ENCODE peak calls at places on chromosomes 16 and 17, in nine cellular contexts. Z is spleen, K is breast epithelium, G is SK-N-MC, D is HCT116, I is transverse colon, F is GM12891, U is GM12878, E is SK-N-SH. R is an unnamed sample.

GRCh38 chr17:61467416-61468262 is 15.4 kb downstream of the TBX4 start:
- DNase-seq in E (peak), D (peak), G (no peak), K (no peak), Z (peak), F (no peak), U (no peak), I (peak), R (no peak)

GRCh38 chr17:46903762-46904672 is 18.9 kb upstream of the GOSR2 start:
- DNase-seq in I (no peak), G (no peak), Z (peak), E (no peak), F (no peak), K (no peak), D (no peak), U (no peak), R (no peak)

GRCh38 chr16:3961449-3961849 is 80.9 kb upstream of the CREBBP start:
- DNase-seq in F (no peak), D (no peak), K (no peak), U (no peak), I (no peak), Z (no peak), G (no peak), E (no peak), R (no peak)

GRCh38 chr17:76725580-76726230 is 701 bp downstream of the JMJD6 start:
- DNase-seq in D (no peak), K (peak), I (peak), E (peak), G (no peak), Z (peak), F (peak), U (no peak), R (no peak)

GRCh38 chr16:68599586-68599985 is 45.5 kb upstream of the CDH3 start:
- DNase-seq in Z (no peak), G (no peak), K (no peak), U (no peak), F (no peak), I (no peak), E (no peak), D (no peak), R (no peak)

GRCh38 chr16:15643453-15644305 is 725 bp upstream of the MARF1 start:
- DNase-seq in D (peak), I (peak), F (no peak), U (no peak), E (peak), K (no peak), G (peak), Z (no peak), R (peak)

GRCh38 chr17:75430159-75430748 is 24.8 kb upstream of the GRB2 start:
- DNase-seq in K (no peak), I (peak), F (no peak), D (no peak), U (no peak), E (no peak), Z (no peak), G (no peak), R (no peak)

GRCh38 chr16:22092143-22092933 is at the start of gene VWA3A:
- DNase-seq in E (no peak), G (no peak), K (no peak), F (no peak), D (no peak), U (no peak), I (no peak), Z (no peak), R (no peak)

GRCh38 chr17:30256756-30257506 is 21.4 kb upstream of the SLC6A4 start:
- DNase-seq in G (no peak), U (no peak), I (no peak), K (no peak), E (peak), D (no peak), F (no peak), Z (no peak), R (no peak)

GRCh38 chr17:61495161-61495857 is 43.1 kb downstream of the TBX4 start:
- DNase-seq in F (no peak), K (peak), D (peak), G (no peak), I (no peak), Z (no peak), U (no peak), E (no peak), R (no peak)

GRCh38 chr17:4365628-4366311 is 705 bp downstream of the UBE2G1 start:
- DNase-seq in K (peak), F (no peak), Z (peak), U (no peak), E (peak), G (no peak), I (peak), D (no peak), R (no peak)

GRCh38 chr17:55577687-55578086 is 66.4 kb upstream of the SMIM36 start:
- DNase-seq in U (no peak), I (no peak), K (no peak), D (no peak), E (no peak), Z (peak), F (no peak), G (no peak), R (no peak)

GRCh38 chr17:77527836-77528505 is 387.2 kb downstream of the SEC14L1 start:
- DNase-seq in U (no peak), F (no peak), K (no peak), D (no peak), G (no peak), E (peak), Z (peak), I (no peak), R (no peak)

GRCh38 chr17:9899280-9900018 is 5.6 kb downstream of the RCVRN start:
- DNase-seq in I (no peak), U (no peak), E (no peak), G (no peak), Z (no peak), F (no peak), D (no peak), K (peak), R (no peak)

GRCh38 chr16:68230176-68230571 is 5.8 kb downstream of the ESRP2 start:
- DNase-seq in U (no peak), Z (no peak), G (no peak), D (no peak), K (no peak), I (no peak), F (no peak), E (no peak), R (no peak)

GRCh38 chr16:66503030-66503429 is 46.9 kb downstream of the TK2 start:
- DNase-seq in E (no peak), Z (no peak), F (no peak), I (no peak), G (no peak), U (no peak), D (no peak), K (no peak), R (no peak)

GRCh38 chr16:71255721-71256120 is 25.2 kb upstream of the HYDIN start:
- DNase-seq in F (no peak), D (no peak), Z (no peak), G (no peak), K (no peak), E (peak), U (no peak), I (no peak), R (no peak)

GRCh38 chr17:5780476-5780875 is 196.2 kb upstream of the NLRP1 start:
- DNase-seq in U (no peak), D (peak), Z (no peak), G (no peak), E (no peak), I (no peak), F (no peak), K (no peak), R (no peak)

GRCh38 chr17:50079334-50080095 is 15.6 kb upstream of the PDK2 start:
- DNase-seq in F (no peak), I (peak), K (no peak), G (no peak), E (no peak), D (peak), Z (peak), U (no peak), R (no peak)

GRCh38 chr16:17474572-17474971 is 3.8 kb upstream of the XYLT1 start:
- DNase-seq in K (no peak), D (no peak), Z (peak), G (no peak), U (no peak), E (no peak), F (no peak), I (peak), R (no peak)

GRCh38 chr16:969508-970378 is 1.0 kb downstream of the LMF1 start:
- DNase-seq in K (no peak), I (peak), G (no peak), D (no peak), Z (no peak), F (peak), U (no peak), E (no peak), R (no peak)

GRCh38 chr16:49466881-49467280 is 93.3 kb downstream of the C16orf78 start:
- DNase-seq in K (no peak), D (no peak), F (no peak), I (no peak), Z (peak), U (no peak), G (no peak), E (no peak), R (no peak)

GRCh38 chr17:9217151-9218067 is 196.1 kb downstream of the NTN1 start:
- DNase-seq in F (no peak), G (no peak), I (no peak), E (peak), Z (no peak), U (no peak), K (no peak), D (no peak), R (no peak)

GRCh38 chr16:80019395-80019794 is 418.9 kb upstream of the MAF start:
- DNase-seq in E (no peak), U (no peak), D (no peak), I (no peak), F (no peak), G (no peak), K (no peak), Z (no peak), R (no peak)

GRCh38 chr16:72092832-72093447 is 480 bp downstream of the TXNL4B start:
- DNase-seq in F (no peak), D (no peak), K (no peak), U (no peak), E (no peak), G (no peak), Z (peak), I (no peak), R (no peak)

GRCh38 chr16:85253127-85253941 is 141.1 kb upstream of the CIBAR2 start:
- DNase-seq in F (peak), Z (peak), D (no peak), U (no peak), I (peak), G (no peak), E (peak), K (no peak), R (no peak)

GRCh38 chr17:9174312-9174711 is 153.0 kb downstream of the NTN1 start:
- DNase-seq in Z (no peak), F (no peak), G (no peak), D (no peak), E (no peak), K (no peak), U (no peak), I (no peak), R (no peak)

GRCh38 chr17:57566724-57567123 is 178.4 kb downstream of the CCDC182 start:
- DNase-seq in Z (no peak), F (no peak), D (no peak), I (no peak), K (no peak), G (no peak), E (no peak), U (no peak), R (no peak)

GRCh38 chr16:31727553-31727952 is 146.1 kb upstream of the ZNF267 start:
- DNase-seq in F (no peak), U (no peak), G (no peak), I (no peak), E (no peak), D (no peak), K (no peak), Z (no peak), R (no peak)

GRCh38 chr17:16282522-16282921 is 65.5 kb downstream of the PIGL start:
- DNase-seq in K (no peak), D (peak), F (no peak), G (no peak), I (no peak), Z (no peak), U (no peak), E (no peak), R (peak)

GRCh38 chr16:76800196-76800595 is 390.8 kb upstream of the MON1B start:
- DNase-seq in I (no peak), G (no peak), D (no peak), E (no peak), Z (no peak), K (no peak), F (no peak), U (no peak), R (no peak)

GRCh38 chr17:45227101-45227591 is 5.5 kb downstream of the FMNL1 start:
- DNase-seq in F (no peak), D (no peak), K (no peak), Z (peak), I (peak), E (no peak), U (peak), G (no peak), R (no peak)

GRCh38 chr16:48499822-48500440 is 110.0 kb downstream of the N4BP1 start:
- DNase-seq in I (peak), F (no peak), U (no peak), Z (no peak), G (no peak), E (peak), K (peak), D (no peak), R (no peak)

GRCh38 chr17:27807567-27808470 is 7.5 kb upstream of the NOS2 start:
- DNase-seq in K (no peak), F (peak), D (no peak), E (no peak), G (no peak), Z (peak), U (peak), I (peak), R (no peak)

GRCh38 chr16:8323153-8323552 is 267.2 kb downstream of the TMEM114 start:
- DNase-seq in E (no peak), F (no peak), I (no peak), K (no peak), D (no peak), U (no peak), Z (no peak), G (no peak), R (no peak)

GRCh38 chr16:58051821-58052603 is 26.5 kb downstream of the MMP15 start:
- DNase-seq in Z (peak), U (no peak), I (no peak), K (no peak), F (no peak), G (no peak), E (no peak), D (no peak), R (no peak)

DNA sequence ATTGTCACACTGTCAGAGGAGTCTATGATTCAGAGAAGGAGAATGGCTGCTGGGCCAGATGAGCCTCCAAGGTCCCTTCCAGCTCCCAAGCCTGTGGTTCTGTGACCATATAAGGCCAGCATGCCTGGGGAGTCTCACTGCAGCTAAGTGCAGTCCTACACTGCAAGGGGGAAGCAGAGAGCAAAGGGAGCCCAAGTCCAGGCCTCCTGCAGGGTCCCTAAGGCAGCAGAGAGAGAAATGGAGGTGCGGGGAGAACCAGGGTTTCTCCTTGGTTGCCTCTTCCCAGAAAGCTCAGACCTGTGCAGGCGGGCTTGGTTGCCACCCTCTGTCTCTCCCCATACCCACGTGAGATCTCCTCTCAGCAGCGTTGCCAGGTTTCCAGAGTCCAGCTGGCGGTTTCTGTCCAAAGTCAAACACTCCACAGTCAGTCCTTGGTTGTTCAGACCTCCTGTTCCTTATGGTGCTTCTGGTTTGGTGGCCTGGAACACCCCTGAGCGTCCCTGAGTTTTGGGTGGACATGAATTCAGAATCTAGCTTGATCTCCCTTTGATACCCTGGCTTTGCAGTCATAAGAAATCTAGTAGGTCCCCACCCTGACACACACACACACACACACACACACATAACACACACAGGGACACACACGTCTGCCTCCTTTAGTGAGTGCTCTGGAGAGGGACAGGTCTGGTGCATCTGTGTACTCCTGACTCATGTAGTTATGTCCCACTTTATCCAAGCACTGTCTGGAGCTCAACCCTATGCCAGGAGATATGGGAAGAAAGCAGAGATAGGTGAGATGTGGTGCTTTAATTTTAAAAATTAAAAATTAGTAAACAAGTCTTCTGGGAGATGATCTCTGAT is 78.8 kb downstream of the GNAO1 start:
- DNase-seq in K (no peak), I (peak), G (no peak), U (no peak), E (no peak), F (no peak), Z (peak), D (no peak), R (no peak)
- TF ChIP-seq POLR2AphosphoS5 in K (no peak), I (peak), G (no peak), U (no peak), E (no peak), F (no peak), Z (no peak), D (no peak), R (no peak)

DNA sequence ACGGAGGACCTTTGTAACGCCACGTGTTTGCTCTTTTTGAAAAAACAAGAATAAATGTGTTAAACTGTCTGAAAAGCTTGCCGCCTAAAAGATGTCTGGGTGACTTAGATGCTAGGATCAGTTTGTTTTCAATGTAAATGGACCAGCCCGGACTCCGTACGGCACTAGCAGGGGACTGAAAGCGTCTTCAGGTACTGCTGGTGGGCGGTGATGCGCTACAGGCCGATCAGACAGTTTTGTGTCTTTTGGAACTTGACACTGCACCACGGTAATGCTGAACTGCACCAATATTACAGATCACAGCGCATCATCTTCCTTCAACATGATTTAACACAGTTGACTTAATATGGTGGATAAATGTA is 721 bp upstream of the MBTPS1 start:
- DNase-seq in K (peak), Z (no peak), F (peak), D (no peak), I (no peak), U (no peak), E (peak), G (no peak), R (no peak)
- TF ChIP-seq POLR2AphosphoS5 in K (no peak), Z (no peak), F (no peak), D (no peak), I (no peak), U (no peak), E (no peak), G (no peak), R (no peak)

DNA sequence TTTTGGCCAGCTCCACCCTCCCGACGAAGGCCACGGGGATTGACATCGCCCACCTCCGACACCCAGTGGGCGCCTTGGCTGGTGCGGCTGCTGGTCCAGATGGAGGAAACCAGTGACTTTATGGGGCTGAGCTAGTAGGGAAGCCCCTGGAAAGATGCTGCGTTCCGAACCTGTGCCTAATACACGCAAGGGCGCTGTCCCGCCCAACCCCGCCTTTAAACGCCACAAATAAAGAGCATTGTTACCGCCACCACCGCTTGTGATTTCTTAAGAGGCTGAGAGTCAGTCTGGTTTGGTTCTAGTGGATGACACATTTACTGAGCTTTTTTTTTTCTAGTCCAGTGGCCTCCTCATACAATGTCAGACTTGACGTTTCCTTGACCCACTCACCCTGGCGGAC is 107.9 kb downstream of the AATF start:
- DNase-seq in F (no peak), Z (no peak), G (no peak), E (no peak), K (no peak), I (no peak), U (no peak), D (no peak), R (no peak)
- TF ChIP-seq POLR2AphosphoS5 in F (no peak), Z (no peak), G (no peak), E (no peak), K (no peak), I (no peak), U (no peak), D (no peak), R (no peak)

GRCh38 chr16:87325480-87325879 is 8.3 kb upstream of the C16orf95 start:
- DNase-seq in G (no peak), F (no peak), K (no peak), Z (peak), I (no peak), E (no peak), U (no peak), D (no peak), R (no peak)

GRCh38 chr16:87327798-87328495 is 10.8 kb upstream of the C16orf95 start:
- DNase-seq in K (no peak), E (no peak), F (no peak), I (no peak), G (no peak), U (no peak), D (no peak), Z (peak), R (no peak)

GRCh38 chr16:87324411-87325275 is 7.5 kb upstream of the C16orf95 start:
- DNase-seq in D (no peak), G (no peak), E (peak), F (peak), I (peak), K (no peak), Z (peak), U (no peak), R (no peak)

GRCh38 chr16:87323727-87324410 is 6.7 kb upstream of the C16orf95 start:
- DNase-seq in I (no peak), G (no peak), E (no peak), Z (peak), K (no peak), D (no peak), F (no peak), U (no peak), R (no peak)

DNA sequence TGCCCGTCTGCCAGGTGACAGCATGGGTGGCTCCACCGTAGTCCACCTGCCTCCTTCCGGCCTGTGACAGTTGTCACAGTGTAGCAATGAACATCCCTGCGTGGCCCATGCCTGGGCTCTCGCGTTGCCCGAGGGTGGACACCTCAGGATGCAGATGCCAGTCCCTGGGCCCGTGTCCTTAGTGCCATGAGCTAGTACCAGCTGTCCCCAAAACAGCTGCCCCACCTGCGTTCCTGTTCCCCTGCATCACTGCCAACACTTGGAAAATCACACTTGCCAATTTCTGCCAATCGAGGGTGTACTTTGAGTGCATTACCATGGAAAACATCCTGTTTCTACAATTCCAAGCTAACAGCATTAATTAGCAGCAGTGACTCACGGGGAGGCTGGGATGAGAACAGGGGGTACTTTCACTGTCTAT is 9.0 kb upstream of the C16orf95 start:
- DNase-seq in I (no peak), Z (peak), K (no peak), F (no peak), U (no peak), D (no peak), E (no peak), G (no peak), R (no peak)
- TF ChIP-seq POLR2AphosphoS5 in I (no peak), Z (no peak), K (no peak), F (no peak), U (no peak), D (no peak), E (no peak), G (no peak), R (no peak)

DNA sequence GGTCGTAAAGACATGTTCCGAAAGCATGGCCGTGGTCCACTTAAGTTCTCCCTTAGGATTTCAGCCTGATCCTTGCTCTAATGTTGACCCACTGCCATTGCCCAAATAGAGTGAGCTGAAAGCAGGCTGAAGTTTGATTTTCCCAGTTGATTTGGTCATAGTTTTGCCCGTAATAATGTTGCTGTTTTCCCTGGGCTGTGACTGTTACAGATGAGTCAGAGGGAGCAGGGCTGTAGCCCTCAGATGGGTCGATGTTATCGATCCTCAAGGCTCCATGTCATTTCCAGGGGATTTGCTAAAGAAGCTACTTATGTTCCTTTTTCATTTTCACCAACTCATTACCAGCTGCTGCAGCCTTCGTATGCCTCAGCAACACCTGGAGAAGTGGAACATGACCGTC is 169.0 kb upstream of the ZFHX3 start:
- DNase-seq in G (no peak), Z (no peak), U (no peak), F (no peak), E (no peak), D (no peak), K (no peak), I (no peak), R (no peak)
- TF ChIP-seq POLR2AphosphoS5 in G (no peak), Z (no peak), U (no peak), F (no peak), E (no peak), D (no peak), K (no peak), I (no peak), R (no peak)